ENCODE peak calls at places on chromosomes 16 and 17, in seven cellular contexts. One of them, this sample, is unnamed.
A peak's percentile ranks its signal among the peaks of the same experiment; 100 is the strongest.

GRCh38 chr17:18028684-18029540 is 10.1 kb downstream of the ATPAF2 start:
- DNase-seq in endothelial cell of umbilical vein: no peak
- DNase-seq in tibial artery: no peak
- DNase-seq in left ventricle myocardium inferior: no peak
- DNase-seq in colonic mucosa: no peak
- DNase-seq in suprapubic skin: no peak
- DNase-seq in cardiac muscle cell: no peak
- DNase-seq in this sample: no peak

GRCh38 chr16:26645629-26646028 is 421.1 kb upstream of the C16orf82 start:
- DNase-seq in endothelial cell of umbilical vein: no peak
- DNase-seq in tibial artery: no peak
- DNase-seq in left ventricle myocardium inferior: no peak
- DNase-seq in colonic mucosa: no peak
- DNase-seq in suprapubic skin: no peak
- DNase-seq in cardiac muscle cell: peak; percentile 67
- DNase-seq in this sample: peak; percentile 16

GRCh38 chr16:85915125-85915845 is 16.3 kb downstream of the IRF8 start:
- DNase-seq in endothelial cell of umbilical vein: no peak
- DNase-seq in tibial artery: no peak
- DNase-seq in left ventricle myocardium inferior: no peak
- DNase-seq in colonic mucosa: no peak
- DNase-seq in suprapubic skin: no peak
- DNase-seq in cardiac muscle cell: no peak
- DNase-seq in this sample: no peak

GRCh38 chr16:83732536-83732935 is 75.2 kb upstream of the HSBP1 start:
- DNase-seq in endothelial cell of umbilical vein: no peak
- DNase-seq in tibial artery: no peak
- DNase-seq in left ventricle myocardium inferior: no peak
- DNase-seq in colonic mucosa: no peak
- DNase-seq in suprapubic skin: no peak
- DNase-seq in cardiac muscle cell: no peak
- DNase-seq in this sample: no peak

GRCh38 chr17:21025446-21025845 is 17.4 kb downstream of the USP22 start:
- DNase-seq in endothelial cell of umbilical vein: no peak
- DNase-seq in tibial artery: no peak
- DNase-seq in left ventricle myocardium inferior: no peak
- DNase-seq in colonic mucosa: no peak
- DNase-seq in suprapubic skin: no peak
- DNase-seq in cardiac muscle cell: no peak
- DNase-seq in this sample: no peak

GRCh38 chr17:63927464-63928171 is 4.5 kb downstream of the CD79B start:
- DNase-seq in endothelial cell of umbilical vein: no peak
- DNase-seq in tibial artery: no peak
- DNase-seq in left ventricle myocardium inferior: no peak
- DNase-seq in colonic mucosa: no peak
- DNase-seq in suprapubic skin: no peak
- DNase-seq in cardiac muscle cell: no peak
- DNase-seq in this sample: no peak

GRCh38 chr17:81996232-81996756 is 18.9 kb downstream of the ASPSCR1 start:
- DNase-seq in endothelial cell of umbilical vein: no peak
- DNase-seq in tibial artery: no peak
- DNase-seq in left ventricle myocardium inferior: no peak
- DNase-seq in colonic mucosa: no peak
- DNase-seq in suprapubic skin: no peak
- DNase-seq in cardiac muscle cell: no peak
- DNase-seq in this sample: no peak

GRCh38 chr17:38658741-38659345 is 15.9 kb downstream of the EPOP start:
- DNase-seq in endothelial cell of umbilical vein: no peak
- DNase-seq in tibial artery: no peak
- DNase-seq in left ventricle myocardium inferior: peak; percentile 27
- DNase-seq in colonic mucosa: no peak
- DNase-seq in suprapubic skin: no peak
- DNase-seq in cardiac muscle cell: no peak
- DNase-seq in this sample: no peak

GRCh38 chr16:87213536-87213935 is 103.7 kb downstream of the C16orf95 start:
- DNase-seq in endothelial cell of umbilical vein: no peak
- DNase-seq in tibial artery: no peak
- DNase-seq in left ventricle myocardium inferior: no peak
- DNase-seq in colonic mucosa: no peak
- DNase-seq in suprapubic skin: no peak
- DNase-seq in cardiac muscle cell: no peak
- DNase-seq in this sample: no peak

GRCh38 chr16:1784977-1785845 is 2.5 kb downstream of the NUBP2 start:
- DNase-seq in endothelial cell of umbilical vein: no peak
- DNase-seq in tibial artery: no peak
- DNase-seq in left ventricle myocardium inferior: peak; percentile 12
- DNase-seq in colonic mucosa: peak; percentile 17
- DNase-seq in suprapubic skin: no peak
- DNase-seq in cardiac muscle cell: no peak
- DNase-seq in this sample: no peak

GRCh38 chr17:51668963-51669246 is 408.6 kb downstream of the UTP18 start:
- DNase-seq in endothelial cell of umbilical vein: no peak
- DNase-seq in tibial artery: no peak
- DNase-seq in left ventricle myocardium inferior: no peak
- DNase-seq in colonic mucosa: no peak
- DNase-seq in suprapubic skin: peak; percentile 55
- DNase-seq in cardiac muscle cell: no peak
- DNase-seq in this sample: no peak

GRCh38 chr16:65038125-65038524 is 83.7 kb downstream of the CDH11 start:
- DNase-seq in endothelial cell of umbilical vein: no peak
- DNase-seq in tibial artery: no peak
- DNase-seq in left ventricle myocardium inferior: no peak
- DNase-seq in colonic mucosa: no peak
- DNase-seq in suprapubic skin: no peak
- DNase-seq in cardiac muscle cell: no peak
- DNase-seq in this sample: no peak

GRCh38 chr16:30837904-30838303 is 50.9 kb upstream of the ZNF629 start:
- DNase-seq in endothelial cell of umbilical vein: no peak
- DNase-seq in tibial artery: no peak
- DNase-seq in left ventricle myocardium inferior: no peak
- DNase-seq in colonic mucosa: no peak
- DNase-seq in suprapubic skin: no peak
- DNase-seq in cardiac muscle cell: no peak
- DNase-seq in this sample: no peak

GRCh38 chr17:78125138-78125913 is 3.2 kb downstream of the TMC6 start:
- DNase-seq in endothelial cell of umbilical vein: no peak
- DNase-seq in tibial artery: no peak
- DNase-seq in left ventricle myocardium inferior: no peak
- DNase-seq in colonic mucosa: no peak
- DNase-seq in suprapubic skin: peak; percentile 63
- DNase-seq in cardiac muscle cell: no peak
- DNase-seq in this sample: no peak

GRCh38 chr17:13306310-13306962 is 288.6 kb upstream of the ELAC2 start:
- DNase-seq in endothelial cell of umbilical vein: no peak
- DNase-seq in tibial artery: no peak
- DNase-seq in left ventricle myocardium inferior: no peak
- DNase-seq in colonic mucosa: no peak
- DNase-seq in suprapubic skin: no peak
- DNase-seq in cardiac muscle cell: peak; percentile 77
- DNase-seq in this sample: peak; percentile 54

GRCh38 chr17:69539781-69540319 is 125.4 kb downstream of the MAP2K6 start:
- DNase-seq in endothelial cell of umbilical vein: peak; percentile 97
- DNase-seq in tibial artery: no peak
- DNase-seq in left ventricle myocardium inferior: no peak
- DNase-seq in colonic mucosa: peak; percentile 39
- DNase-seq in suprapubic skin: no peak
- DNase-seq in cardiac muscle cell: no peak
- DNase-seq in this sample: no peak

GRCh38 chr17:72950236-72950931 is 142.1 kb downstream of the SLC39A11 start:
- DNase-seq in endothelial cell of umbilical vein: no peak
- DNase-seq in tibial artery: no peak
- DNase-seq in left ventricle myocardium inferior: no peak
- DNase-seq in colonic mucosa: no peak
- DNase-seq in suprapubic skin: no peak
- DNase-seq in cardiac muscle cell: no peak
- DNase-seq in this sample: no peak

GRCh38 chr17:72954595-72954994 is 137.9 kb downstream of the SLC39A11 start:
- DNase-seq in endothelial cell of umbilical vein: no peak
- DNase-seq in tibial artery: no peak
- DNase-seq in left ventricle myocardium inferior: no peak
- DNase-seq in colonic mucosa: no peak
- DNase-seq in suprapubic skin: no peak
- DNase-seq in cardiac muscle cell: no peak
- DNase-seq in this sample: no peak

GRCh38 chr17:72952641-72953313 is 139.7 kb downstream of the SLC39A11 start:
- DNase-seq in endothelial cell of umbilical vein: no peak
- DNase-seq in tibial artery: no peak
- DNase-seq in left ventricle myocardium inferior: no peak
- DNase-seq in colonic mucosa: no peak
- DNase-seq in suprapubic skin: no peak
- DNase-seq in cardiac muscle cell: peak; percentile 10
- DNase-seq in this sample: no peak

GRCh38 chr17:72953621-72954020 is 138.9 kb downstream of the SLC39A11 start:
- DNase-seq in endothelial cell of umbilical vein: no peak
- DNase-seq in tibial artery: no peak
- DNase-seq in left ventricle myocardium inferior: no peak
- DNase-seq in colonic mucosa: no peak
- DNase-seq in suprapubic skin: no peak
- DNase-seq in cardiac muscle cell: no peak
- DNase-seq in this sample: no peak

DNA sequence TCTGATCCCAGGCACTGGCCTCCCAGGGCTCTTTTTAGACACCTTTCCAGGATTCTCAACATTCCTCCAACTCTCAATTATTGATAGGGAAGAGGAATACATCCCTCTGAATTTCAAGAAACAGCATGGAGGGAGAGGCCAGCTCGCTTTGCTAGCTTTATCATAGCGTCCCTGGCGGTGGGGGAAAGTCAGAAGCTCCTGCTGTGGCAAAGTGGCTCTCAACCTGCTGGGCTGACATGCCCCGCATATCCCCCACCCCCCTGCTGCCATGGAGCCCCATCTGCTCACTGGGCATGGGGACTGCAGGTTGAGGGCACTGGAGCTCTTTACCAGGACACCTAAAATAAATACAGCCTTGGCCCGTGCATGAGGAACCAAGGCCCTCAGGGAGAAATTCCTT is 140.3 kb downstream of the SLC39A11 start:
- DNase-seq in endothelial cell of umbilical vein: no peak
- DNase-seq in tibial artery: no peak
- DNase-seq in left ventricle myocardium inferior: no peak
- DNase-seq in colonic mucosa: no peak
- DNase-seq in suprapubic skin: no peak
- DNase-seq in cardiac muscle cell: no peak
- DNase-seq in this sample: no peak
- TF ChIP-seq CTCF in endothelial cell of umbilical vein: no peak
- TF ChIP-seq CTCF in tibial artery: no peak
- TF ChIP-seq CTCF in left ventricle myocardium inferior: no peak
- TF ChIP-seq CTCF in colonic mucosa: no peak
- TF ChIP-seq CTCF in suprapubic skin: no peak
- TF ChIP-seq CTCF in cardiac muscle cell: no peak
- TF ChIP-seq CTCF in this sample: no peak

DNA sequence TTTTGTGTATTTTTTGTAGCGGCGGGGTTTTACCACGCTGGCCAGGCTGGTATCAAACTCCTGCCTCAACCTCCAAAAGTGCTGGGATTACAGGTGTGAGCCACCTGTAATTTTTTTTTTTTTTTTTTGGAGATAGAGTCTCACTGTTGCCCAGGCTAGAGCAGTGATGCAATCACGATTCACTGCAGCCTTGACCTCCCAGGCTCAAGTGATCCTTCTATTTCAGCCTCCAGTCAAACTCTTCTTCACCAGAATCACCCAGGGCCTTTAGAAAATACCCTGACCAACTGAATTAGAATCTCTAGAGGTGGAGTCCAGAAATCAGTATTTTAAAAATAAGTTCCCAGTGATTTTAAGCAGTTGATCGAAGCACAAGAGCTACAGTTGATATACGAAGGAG is 12.5 kb downstream of the HSPB9 start:
- DNase-seq in endothelial cell of umbilical vein: no peak
- DNase-seq in tibial artery: no peak
- DNase-seq in left ventricle myocardium inferior: no peak
- DNase-seq in colonic mucosa: no peak
- DNase-seq in suprapubic skin: no peak
- DNase-seq in cardiac muscle cell: no peak
- DNase-seq in this sample: no peak
- H3K4me1 ChIP-seq in endothelial cell of umbilical vein: peaks cover 68% of the 10 kb centered on the region
- H3K4me1 ChIP-seq in tibial artery: no peaks in the 10 kb centered on the region
- H3K4me1 ChIP-seq in left ventricle myocardium inferior: peaks cover 100% of the 10 kb centered on the region
- H3K4me1 ChIP-seq in colonic mucosa: peaks cover 48% of the 10 kb centered on the region
- H3K4me1 ChIP-seq in suprapubic skin: peaks cover 81% of the 10 kb centered on the region
- H3K4me1 ChIP-seq in cardiac muscle cell: peaks cover 9% of the 10 kb centered on the region
- H3K4me1 ChIP-seq in this sample: peaks cover 81% of the 10 kb centered on the region

DNA sequence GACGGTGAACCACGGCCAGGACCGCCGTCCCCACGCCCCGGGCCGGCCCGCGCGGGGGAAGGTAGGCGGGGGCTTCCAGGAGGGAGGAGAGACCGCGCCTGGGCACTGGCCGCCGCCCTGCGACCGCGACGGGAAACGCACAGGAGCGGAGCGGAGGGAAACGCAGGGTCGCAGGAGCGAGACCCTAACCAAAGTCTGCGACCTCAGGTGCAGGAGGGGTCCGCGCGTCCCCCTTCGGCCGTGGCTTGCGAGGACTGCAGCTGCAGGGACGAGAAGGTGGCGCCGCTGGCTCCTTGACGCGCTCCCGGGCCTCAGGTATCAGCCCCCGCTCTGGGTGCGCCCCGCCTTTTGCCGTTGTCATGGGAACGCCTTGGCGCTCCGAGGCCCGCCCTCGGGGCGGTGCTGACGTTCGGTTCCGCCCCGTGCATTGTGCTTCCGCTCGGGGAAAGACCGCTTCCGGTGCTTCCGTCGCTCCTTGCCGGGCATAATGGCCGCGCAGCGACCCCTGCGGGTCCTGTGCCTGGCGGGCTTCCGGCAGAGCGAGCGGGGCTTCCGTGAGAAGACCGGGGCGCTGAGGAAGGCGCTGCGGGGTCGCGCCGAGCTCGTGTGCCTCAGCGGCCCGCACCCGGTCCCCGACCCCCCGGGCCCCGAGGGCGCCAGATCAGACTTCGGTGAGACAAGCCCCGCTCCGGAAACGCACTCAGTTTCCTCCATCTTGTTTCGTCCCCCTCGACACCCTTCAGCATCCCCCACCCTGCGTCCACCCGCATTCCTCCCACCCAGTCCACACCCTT is at the start of gene OVCA2:
- DNase-seq in endothelial cell of umbilical vein: peak; percentile 93
- DNase-seq in tibial artery: peak; percentile 89
- DNase-seq in left ventricle myocardium inferior: peak; percentile 93
- DNase-seq in colonic mucosa: peak; percentile 97
- DNase-seq in suprapubic skin: peak; percentile 95
- DNase-seq in cardiac muscle cell: peak; percentile 99
- DNase-seq in this sample: peak; percentile 97
- H3K27ac ChIP-seq in endothelial cell of umbilical vein: peak within 1 kb of the TSS; percentile 80
- H3K27ac ChIP-seq in tibial artery: peak within 1 kb of the TSS; percentile 83
- H3K27ac ChIP-seq in left ventricle myocardium inferior: peak within 1 kb of the TSS; percentile 96
- H3K27ac ChIP-seq in colonic mucosa: peak within 1 kb of the TSS; percentile 58
- H3K27ac ChIP-seq in suprapubic skin: peak within 1 kb of the TSS; percentile 94
- H3K27ac ChIP-seq in cardiac muscle cell: peak within 1 kb of the TSS; percentile 83
- H3K27ac ChIP-seq in this sample: peak within 1 kb of the TSS; percentile 79

DNA sequence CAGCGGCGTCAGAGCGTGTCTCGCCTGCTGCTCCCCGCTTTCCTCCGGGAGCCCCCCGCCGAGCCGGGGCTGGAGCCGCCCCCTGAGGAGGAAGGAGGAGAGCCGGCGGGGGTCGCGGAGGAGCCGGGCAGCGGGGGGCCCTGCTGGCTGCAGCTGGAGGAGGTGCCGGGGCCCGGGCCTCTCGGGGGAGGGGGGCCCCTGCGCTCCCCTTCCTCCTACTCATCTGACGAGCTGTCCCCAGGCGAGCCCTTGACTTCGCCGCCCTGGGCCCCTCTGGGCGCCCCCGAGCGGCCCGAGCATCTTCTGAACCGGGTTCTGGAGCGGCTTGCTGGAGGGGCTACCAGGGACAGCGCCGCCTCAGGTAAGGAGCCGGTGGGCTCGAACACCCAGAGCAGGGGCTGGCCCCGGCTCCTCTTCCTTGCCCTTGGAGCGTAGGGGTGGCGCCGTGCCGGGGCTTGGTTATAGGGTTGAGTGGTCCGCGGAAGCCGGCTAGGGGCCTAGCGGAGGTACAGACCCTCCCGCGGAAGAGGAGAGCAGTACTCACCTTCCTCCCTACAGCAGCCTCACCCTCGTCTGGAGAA is 841 bp downstream of the RAPGEFL1 start:
- DNase-seq in endothelial cell of umbilical vein: no peak
- DNase-seq in tibial artery: no peak
- DNase-seq in left ventricle myocardium inferior: no peak
- DNase-seq in colonic mucosa: peak; percentile 33
- DNase-seq in suprapubic skin: no peak
- DNase-seq in cardiac muscle cell: peak; percentile 39
- DNase-seq in this sample: no peak
- TF ChIP-seq CTCF in endothelial cell of umbilical vein: no peak
- TF ChIP-seq CTCF in tibial artery: no peak
- TF ChIP-seq CTCF in left ventricle myocardium inferior: no peak
- TF ChIP-seq CTCF in colonic mucosa: no peak
- TF ChIP-seq CTCF in suprapubic skin: no peak
- TF ChIP-seq CTCF in cardiac muscle cell: no peak
- TF ChIP-seq CTCF in this sample: no peak

This sample was measured in body of pancreas.